ENCODE peak calls at places on chromosome 7, in five cellular contexts. One of them, this sample, is unnamed.

GRCh38 chr7:120272261-120272895 is 597 bp upstream of the KCND2 start:
- DNase-seq in occipital lobe: peak
- DNase-seq in hippocampal formation: no peak
- DNase-seq in amygdala: no peak
- DNase-seq in NCI-H1092: peak
- DNase-seq in this sample: no peak

GRCh38 chr7:104883718-104884452 is 130.1 kb upstream of the KMT2E start:
- DNase-seq in NCI-H1092: peak
- DNase-seq in hippocampal formation: peak
- DNase-seq in amygdala: peak
- DNase-seq in occipital lobe: peak
- DNase-seq in this sample: peak

GRCh38 chr7:127799535-127800305 is 147.7 kb downstream of the SND1 start:
- DNase-seq in hippocampal formation: no peak
- DNase-seq in occipital lobe: no peak
- DNase-seq in NCI-H1092: no peak
- DNase-seq in amygdala: no peak
- DNase-seq in this sample: no peak

GRCh38 chr7:75639071-75639892 is 99.5 kb downstream of the HIP1 start:
- DNase-seq in hippocampal formation: peak
- DNase-seq in occipital lobe: peak
- DNase-seq in NCI-H1092: peak
- DNase-seq in amygdala: peak
- DNase-seq in this sample: peak

GRCh38 chr7:618539-619355 is 99.1 kb upstream of the PDGFA start:
- DNase-seq in occipital lobe: no peak
- DNase-seq in hippocampal formation: no peak
- DNase-seq in amygdala: no peak
- DNase-seq in NCI-H1092: no peak
- DNase-seq in this sample: peak

GRCh38 chr7:2689951-2690705 is 2.1 kb downstream of the AMZ1 start:
- DNase-seq in amygdala: no peak
- DNase-seq in hippocampal formation: no peak
- DNase-seq in NCI-H1092: no peak
- DNase-seq in occipital lobe: no peak
- DNase-seq in this sample: no peak

GRCh38 chr7:969403-969802 is 5.9 kb downstream of the COX19 start:
- DNase-seq in hippocampal formation: no peak
- DNase-seq in NCI-H1092: no peak
- DNase-seq in amygdala: no peak
- DNase-seq in occipital lobe: no peak
- DNase-seq in this sample: no peak

GRCh38 chr7:128879939-128880746 is 17.5 kb downstream of the ATP6V1F start:
- DNase-seq in NCI-H1092: peak
- DNase-seq in amygdala: peak
- DNase-seq in hippocampal formation: peak
- DNase-seq in occipital lobe: peak
- DNase-seq in this sample: no peak

GRCh38 chr7:106588576-106589494 is 72.1 kb downstream of the CCDC71L start:
- DNase-seq in occipital lobe: no peak
- DNase-seq in NCI-H1092: no peak
- DNase-seq in hippocampal formation: no peak
- DNase-seq in amygdala: no peak
- DNase-seq in this sample: no peak

GRCh38 chr7:87797798-87798403 is 78.3 kb downstream of the SLC25A40 start:
- DNase-seq in NCI-H1092: peak
- DNase-seq in occipital lobe: no peak
- DNase-seq in hippocampal formation: no peak
- DNase-seq in amygdala: no peak
- DNase-seq in this sample: no peak

GRCh38 chr7:130970696-130971095 is 236.7 kb upstream of the KLF14 start:
- DNase-seq in occipital lobe: no peak
- DNase-seq in hippocampal formation: no peak
- DNase-seq in NCI-H1092: no peak
- DNase-seq in amygdala: no peak
- DNase-seq in this sample: no peak

GRCh38 chr7:74228951-74229900 is 19.4 kb downstream of the LAT2 start:
- DNase-seq in hippocampal formation: no peak
- DNase-seq in NCI-H1092: no peak
- DNase-seq in amygdala: no peak
- DNase-seq in occipital lobe: no peak
- DNase-seq in this sample: no peak

GRCh38 chr7:43298617-43299016 is 186.2 kb downstream of the HECW1 start:
- DNase-seq in amygdala: no peak
- DNase-seq in occipital lobe: no peak
- DNase-seq in hippocampal formation: no peak
- DNase-seq in NCI-H1092: no peak
- DNase-seq in this sample: no peak

GRCh38 chr7:112748381-112748780 is 41.8 kb downstream of the TMEM168 start:
- DNase-seq in NCI-H1092: no peak
- DNase-seq in amygdala: no peak
- DNase-seq in occipital lobe: no peak
- DNase-seq in hippocampal formation: no peak
- DNase-seq in this sample: no peak

This sample was measured in T-helper 9 cell.